ENCODE peak calls at places on chromosomes 6 and 20, in five cellular contexts. H is right cardiac atrium, L is adrenal gland, Y is GM23248, S is left ventricle myocardium inferior. A is an unnamed sample. For H3K4me1 and H3K9me3, the result is how much of the 10 kb centered on the place peaks cover.

GRCh38 chr6:89707766-89708165 is 69.2 kb upstream of the LYRM2 start:
- DNase-seq in Y (no peak), S (no peak), H (no peak), L (no peak), A (no peak)

GRCh38 chr6:158408552-158409130 is 96.4 kb downstream of the TULP4 start:
- DNase-seq in L (peak), Y (peak), S (peak), H (peak), A (peak)

GRCh38 chr6:32086661-32087573 is 22.2 kb downstream of the TNXB start:
- DNase-seq in L (peak), S (no peak), H (no peak), Y (peak), A (no peak)

GRCh38 chr6:100435299-100435698 is 29.4 kb downstream of the SIM1 start:
- DNase-seq in Y (peak), L (no peak), H (no peak), S (no peak), A (no peak)

GRCh38 chr6:24205020-24205492 is 79.0 kb downstream of the NRSN1 start:
- DNase-seq in Y (peak), L (no peak), H (no peak), S (no peak), A (no peak)

GRCh38 chr6:133966654-133967300 is 13.8 kb downstream of the TBPL1 start:
- DNase-seq in S (no peak), L (no peak), H (no peak), Y (no peak), A (no peak)

GRCh38 chr20:39874049-39874893 is 814.8 kb downstream of the MAFB start:
- DNase-seq in L (peak), H (peak), S (peak), Y (peak), A (peak)

GRCh38 chr6:31356216-31356945 is 598 bp downstream of the HLA-B start:
- DNase-seq in H (peak), S (peak), L (peak), Y (peak), A (peak)

GRCh38 chr6:14120556-14120955 is 3.0 kb downstream of the CD83 start:
- DNase-seq in Y (no peak), S (no peak), L (no peak), H (no peak), A (no peak)

GRCh38 chr20:11195899-11196558 is 522.2 kb upstream of the JAG1 start:
- DNase-seq in Y (peak), L (no peak), H (no peak), S (no peak), A (no peak)

GRCh38 chr20:58362970-58363369 is 26.1 kb upstream of the VAPB start:
- DNase-seq in Y (no peak), S (no peak), H (no peak), L (no peak), A (no peak)

GRCh38 chr6:51339728-51340127 is 521.1 kb downstream of the TFAP2B start:
- DNase-seq in Y (no peak), H (no peak), S (no peak), L (no peak), A (no peak)

DNA sequence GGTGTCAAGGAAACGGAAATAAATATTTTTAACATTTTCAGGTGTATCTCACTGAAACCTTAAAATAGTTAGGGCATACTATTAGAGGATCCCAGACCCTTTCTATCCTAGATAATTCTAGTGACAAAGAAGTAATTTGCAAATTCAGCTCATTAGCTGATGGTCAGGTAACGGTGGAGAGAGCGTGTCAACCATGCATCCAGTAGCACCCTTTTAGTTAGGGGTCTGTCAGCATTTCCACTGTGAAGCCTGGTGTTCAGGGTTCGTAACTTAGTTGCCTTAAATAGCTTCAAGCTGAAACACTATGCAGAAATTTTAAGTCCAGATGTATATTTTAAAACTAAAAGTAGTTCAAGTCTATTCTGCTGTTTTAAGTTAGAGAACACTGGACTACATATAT is 48.5 kb upstream of the SUPT3H start:
- DNase-seq in L (no peak), H (no peak), S (no peak), Y (no peak), A (no peak)
- H3K4me1 ChIP-seq in L (under half), H (under half), S (under half), Y (under half), A (under half)

DNA sequence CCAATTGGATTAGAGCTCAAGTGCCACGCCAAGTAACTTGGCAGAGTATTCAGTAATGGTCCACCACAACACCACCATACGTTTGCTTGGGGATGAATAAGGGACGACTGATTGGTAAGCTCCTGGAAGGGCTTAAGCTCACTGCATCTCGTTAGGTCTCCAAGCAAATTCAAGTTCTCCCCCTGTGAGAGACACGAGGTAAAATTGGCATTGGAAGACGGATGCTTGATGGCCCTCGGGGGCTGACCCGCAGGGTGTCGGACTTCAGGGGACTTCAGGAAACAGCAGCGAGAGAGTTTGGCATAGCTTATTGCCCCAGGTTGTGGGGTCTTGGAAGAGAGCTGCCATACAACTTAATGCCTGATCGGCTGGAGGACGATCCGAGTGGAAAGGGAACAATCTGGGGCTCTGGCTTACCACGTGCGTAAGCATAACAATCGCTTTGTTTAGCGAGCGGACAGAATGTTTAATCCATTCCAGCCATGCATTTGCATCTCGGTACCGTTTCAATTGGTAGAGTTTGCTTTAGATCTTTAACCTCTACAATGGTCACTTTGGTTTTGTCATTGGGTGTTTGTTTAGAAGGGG is 4.8 kb upstream of the ZNFX1 start:
- DNase-seq in L (no peak), S (no peak), H (no peak), Y (peak), A (no peak)
- H3K9me3 ChIP-seq in L (under half), S (half or more), H (under half), Y (under half), A (under half)

DNA sequence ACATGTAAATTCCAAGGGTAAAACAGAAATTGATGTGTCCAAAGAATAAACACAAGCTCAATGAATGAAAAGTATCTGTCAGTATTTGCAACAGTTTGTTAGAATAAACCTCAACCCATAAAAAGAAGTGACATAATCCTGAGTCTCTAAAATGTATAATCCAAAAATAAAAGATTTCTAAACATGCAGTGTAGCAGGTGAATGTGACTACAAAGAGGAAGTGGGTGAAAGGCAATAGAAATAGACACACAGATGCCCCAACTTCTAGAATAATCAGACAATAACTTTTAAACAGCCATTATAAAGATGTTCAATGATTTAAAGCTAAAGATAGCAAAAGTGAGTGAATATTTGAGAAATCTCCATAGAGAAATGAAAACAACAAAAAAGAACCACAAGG is 1009.2 kb upstream of the GJE1 start:
- DNase-seq in L (no peak), S (no peak), H (no peak), Y (no peak), A (no peak)
- H3K27ac ChIP-seq in L (no peak), S (no peak), H (no peak), Y (no peak), A (no peak)

GRCh38 chr20:19883501-19883900 is 125.4 kb downstream of the RIN2 start:
- DNase-seq in S (no peak), Y (no peak), L (no peak), H (no peak), A (no peak)
- H3K4me1 ChIP-seq in S (half or more), Y (under half), L (half or more), H (under half), A (under half)